ENCODE peak calls at places on chromosomes 3 and 15, in five cellular contexts. B is GM13976, D is stomach, S is GM06990, H is nephron progenitor cell. F is an unnamed sample.

GRCh38 chr3:10548997-10549396 is 43.6 kb upstream of the ATP2B2 start:
- DNase-seq in B (no peak), D (no peak), S (no peak), H (no peak), F (no peak)

GRCh38 chr15:44719293-44719999 is 8.1 kb downstream of the B2M start:
- DNase-seq in B (peak; percentile 35), D (no peak), S (peak; percentile 74), H (no peak), F (no peak)

GRCh38 chr3:73604491-73604890 is 20.2 kb downstream of the PDZRN3 start:
- DNase-seq in B (no peak), D (no peak), S (no peak), H (no peak), F (no peak)

GRCh38 chr15:79380755-79381499 is 51.2 kb upstream of the MINAR1 start:
- DNase-seq in B (peak; percentile 74), D (peak; percentile 84), S (peak; percentile 21), H (peak; percentile 89), F (peak; percentile 91)

GRCh38 chr3:90091557-90091956 is 984.1 kb downstream of the EPHA3 start:
- DNase-seq in B (no peak), D (no peak), S (no peak), H (peak; percentile 49), F (peak; percentile 26)

GRCh38 chr3:191329654-191330308 is 545 bp downstream of the UTS2B start:
- DNase-seq in B (no peak), D (peak; percentile 54), S (peak; percentile 68), H (peak; percentile 44), F (peak; percentile 40)

GRCh38 chr3:185508330-185508729 is 9.5 kb upstream of the TMEM41A start:
- DNase-seq in B (no peak), D (no peak), S (no peak), H (no peak), F (no peak)

GRCh38 chr15:59176653-59177444 is 29.8 kb upstream of the LDHAL6B start:
- DNase-seq in B (no peak), D (no peak), S (no peak), H (no peak), F (no peak)

GRCh38 chr15:75843618-75844610 is 667 bp downstream of the UBE2Q2 start:
- DNase-seq in B (peak; percentile 84), D (peak; percentile 52), S (peak; percentile 75), H (peak; percentile 60), F (peak; percentile 44)

GRCh38 chr3:112746675-112747276 is 99.9 kb downstream of the CD200R1L start:
- DNase-seq in B (no peak), D (no peak), S (no peak), H (no peak), F (no peak)

GRCh38 chr15:57129064-57129463 is 210.6 kb downstream of the TCF12 start:
- DNase-seq in B (no peak), D (no peak), S (no peak), H (no peak), F (no peak)

GRCh38 chr3:123110953-123111615 is 44.3 kb downstream of the PDIA5 start:
- DNase-seq in B (no peak), D (no peak), S (no peak), H (no peak), F (no peak)

GRCh38 chr15:50182233-50183013 is 427 bp downstream of the SLC27A2 start:
- DNase-seq in B (peak; percentile 80), D (peak; percentile 33), S (peak; percentile 61), H (peak; percentile 57), F (no peak)

GRCh38 chr3:54087581-54088410 is 34.6 kb upstream of the CACNA2D3 start:
- DNase-seq in B (no peak), D (no peak), S (peak; percentile 3), H (peak; percentile 38), F (no peak)

GRCh38 chr3:122514123-122515019 is at the start of gene KPNA1:
- DNase-seq in B (peak; percentile 96), D (peak; percentile 87), S (peak; percentile 97), H (peak; percentile 87), F (peak; percentile 81)

GRCh38 chr3:154936196-154936595 is 143.9 kb upstream of the MME start:
- DNase-seq in B (no peak), D (no peak), S (no peak), H (no peak), F (no peak)

GRCh38 chr15:41961014-41961518 is 11.3 kb downstream of the EHD4 start:
- DNase-seq in B (no peak), D (no peak), S (no peak), H (no peak), F (no peak)

GRCh38 chr3:100041328-100041749 is 73.0 kb downstream of the FILIP1L start:
- DNase-seq in B (no peak), D (no peak), S (no peak), H (no peak), F (no peak)

GRCh38 chr15:67003586-67003985 is 61.8 kb upstream of the SMAD3 start:
- DNase-seq in B (no peak), D (no peak), S (no peak), H (no peak), F (no peak)

GRCh38 chr3:12985148-12985547 is 88.1 kb downstream of the IQSEC1 start:
- DNase-seq in B (no peak), D (no peak), S (no peak), H (no peak), F (no peak)

GRCh38 chr3:9897408-9898372 is 5.0 kb upstream of the IL17RE start:
- DNase-seq in B (no peak), D (peak; percentile 81), S (no peak), H (no peak), F (no peak)

GRCh38 chr3:112582242-112582874 is 20.5 kb downstream of the SLC35A5 start:
- DNase-seq in B (no peak), D (no peak), S (peak; percentile 7), H (peak; percentile 27), F (peak; percentile 29)

DNA sequence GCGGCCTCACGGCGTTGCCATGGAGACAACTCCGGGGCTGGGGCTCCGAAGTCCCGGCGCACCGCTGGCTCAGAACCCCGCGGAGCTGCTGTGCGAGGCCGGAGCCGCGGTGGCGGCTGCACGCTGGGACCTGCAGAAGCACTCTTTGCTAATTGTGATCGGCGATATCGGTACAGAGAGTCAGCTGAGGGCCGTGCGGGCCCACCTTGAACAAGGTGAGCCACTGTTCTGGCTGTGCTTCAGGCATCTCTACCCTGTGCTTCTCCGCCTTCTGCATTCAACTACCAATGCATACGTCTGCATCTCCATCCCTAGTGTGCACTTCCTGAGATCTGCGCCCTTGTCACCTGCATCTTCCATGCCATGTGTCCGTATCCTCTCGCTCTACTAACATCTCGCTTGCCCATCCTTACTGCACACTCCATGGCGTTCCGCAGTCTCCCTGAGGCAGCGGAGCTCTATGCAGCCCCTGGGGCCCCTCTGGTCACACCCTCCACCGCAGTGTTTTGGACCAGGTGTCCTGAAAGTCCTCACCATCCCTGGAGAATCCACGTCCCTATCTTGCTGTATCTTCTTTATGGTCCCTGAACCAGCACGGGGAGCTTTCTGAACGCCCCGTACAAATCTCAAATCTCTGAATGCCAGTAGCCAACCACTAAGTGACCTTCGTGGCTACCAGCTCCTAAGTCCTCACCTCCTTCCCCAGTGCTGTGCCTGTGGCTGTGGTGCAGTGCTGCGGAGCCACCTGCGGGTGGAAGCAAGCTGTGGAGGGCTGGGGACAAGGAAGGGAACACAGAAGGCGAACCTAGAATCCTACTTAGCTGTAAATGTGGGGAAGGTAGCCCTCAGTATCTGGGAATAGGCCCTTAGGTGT is 6.2 kb upstream of the MAP1A start:
- DNase-seq in B (peak; percentile 21), D (no peak), S (no peak), H (peak; percentile 25), F (peak; percentile 16)
- TF ChIP-seq CTCF in B (peak; percentile 21), D (no peak), S (peak; percentile 23), H (no peak), F (peak; percentile 26)

DNA sequence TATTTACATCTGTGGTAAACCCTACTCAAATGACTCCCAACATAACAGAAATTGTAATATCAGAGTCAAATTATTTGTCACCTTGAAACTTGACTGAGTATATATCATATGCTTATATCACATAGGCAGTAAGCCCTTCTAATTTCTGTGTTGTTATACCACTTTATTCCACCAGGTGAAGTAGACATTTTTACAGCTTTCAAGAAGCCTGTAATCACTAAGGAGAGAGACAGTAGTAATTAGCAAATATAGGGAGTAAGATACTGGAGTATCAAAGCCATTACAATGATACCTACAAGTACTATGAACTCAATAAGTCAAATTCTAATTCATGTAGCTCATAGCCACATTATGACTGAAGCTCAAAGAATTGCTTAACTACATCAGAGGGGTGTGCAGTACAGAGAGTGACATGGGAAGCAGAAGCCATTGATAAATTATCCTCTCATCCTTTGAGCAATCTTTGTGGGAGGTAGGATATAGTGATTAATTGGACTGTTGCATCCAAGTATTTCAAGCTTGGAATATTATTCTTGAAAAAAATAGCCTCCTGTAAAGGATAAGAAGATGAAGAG is 1005.8 kb downstream of the ZPLD1 start:
- DNase-seq in B (peak; percentile 7), D (no peak), S (no peak), H (no peak), F (no peak)
- TF ChIP-seq CTCF in B (no peak), D (no peak), S (peak; percentile 21), H (peak; percentile 50), F (peak; percentile 64)

GRCh38 chr3:57078366-57079220 is 18.1 kb downstream of the SPATA12 start:
- DNase-seq in B (peak; percentile 68), D (peak; percentile 49), S (peak; percentile 50), H (peak; percentile 58), F (peak; percentile 23)
- TF ChIP-seq CTCF in B (peak; percentile 5), D (no peak), S (peak; percentile 42), H (no peak), F (no peak)

GRCh38 chr3:14453368-14453710 is 50.9 kb downstream of the SLC6A6 start:
- DNase-seq in B (no peak), D (no peak), S (no peak), H (no peak), F (no peak)

GRCh38 chr3:14451844-14452533 is 49.6 kb downstream of the SLC6A6 start:
- DNase-seq in B (no peak), D (peak; percentile 41), S (no peak), H (no peak), F (no peak)

GRCh38 chr3:14450922-14451606 is 48.7 kb downstream of the SLC6A6 start:
- DNase-seq in B (no peak), D (no peak), S (no peak), H (no peak), F (no peak)

GRCh38 chr3:14453841-14454630 is 51.6 kb downstream of the SLC6A6 start:
- DNase-seq in B (no peak), D (peak; percentile 39), S (no peak), H (no peak), F (no peak)

DNA sequence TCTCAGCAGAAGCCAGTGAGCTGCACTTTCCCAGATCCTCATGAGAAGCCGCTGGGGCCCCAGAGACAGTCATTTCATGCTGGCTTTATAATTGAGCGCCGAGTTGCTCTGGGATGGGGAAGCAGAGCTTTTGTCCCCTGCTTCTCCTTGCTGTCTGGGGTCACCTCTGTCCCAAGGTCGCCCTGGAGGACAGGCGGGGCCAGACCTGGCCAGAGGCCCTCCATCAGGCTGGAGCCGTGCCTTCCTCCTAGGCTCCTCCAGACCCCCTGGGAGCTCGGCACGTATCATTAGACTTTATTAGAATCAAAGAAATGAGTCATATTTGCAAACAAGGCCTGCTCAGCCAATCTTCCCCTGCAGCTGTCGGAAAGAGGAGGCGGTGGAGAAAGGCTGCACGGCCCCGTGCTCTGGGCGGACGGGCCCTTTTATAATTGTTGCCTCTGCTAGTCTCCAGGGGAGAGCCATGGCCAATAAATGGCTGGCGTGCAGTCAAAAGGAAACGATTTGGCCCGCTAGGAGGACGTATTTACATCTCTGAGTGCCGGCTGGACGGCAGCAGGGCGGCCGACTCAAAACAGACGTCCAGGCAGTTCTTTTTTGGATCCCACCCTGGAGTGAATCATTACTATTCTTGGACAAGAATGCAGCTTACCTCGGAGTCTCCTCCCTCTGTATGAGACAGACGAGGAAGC is 50.4 kb downstream of the SLC6A6 start:
- DNase-seq in B (no peak), D (peak; percentile 94), S (no peak), H (no peak), F (no peak)
- TF ChIP-seq CTCF in B (no peak), D (no peak), S (no peak), H (no peak), F (no peak)

GRCh38 chr3:66493464-66494099 is 7.2 kb downstream of the LRIG1 start:
- DNase-seq in B (no peak), D (no peak), S (no peak), H (no peak), F (no peak)
- TF ChIP-seq CTCF in B (no peak), D (no peak), S (no peak), H (no peak), F (no peak)